ENCODE peak calls at places on chromosomes 11 and 22, in four cellular contexts. H is cardiac fibroblast; V is RWPE2; O is activated T-cell treated with anti-CD3 and anti-CD28 coated beads, Interleukin-2, amount 50 U/mL, for 72 hours. R is an unnamed sample.

GRCh38 chr11:83194284-83195175 is 1.0 kb downstream of the ANKRD42 start:
- DNase-seq in H (peak), V (peak), O (peak), R (peak)

GRCh38 chr11:78310500-78310909 is 107.1 kb downstream of the GAB2 start:
- DNase-seq in H (peak), V (no peak), O (no peak), R (peak)

GRCh38 chr11:10457901-10458300 is 2.8 kb downstream of the AMPD3 start:
- DNase-seq in H (no peak), V (no peak), O (no peak), R (no peak)

GRCh38 chr22:45977551-45978274 is 751 bp upstream of the WNT7B start:
- DNase-seq in H (no peak), V (no peak), O (no peak), R (no peak)

GRCh38 chr11:29333993-29334780 is 682.6 kb downstream of the KCNA4 start:
- DNase-seq in H (peak), V (no peak), O (no peak), R (peak)

GRCh38 chr11:8956860-8957259 is 7.4 kb downstream of the TMEM9B start:
- DNase-seq in H (no peak), V (no peak), O (peak), R (no peak)

GRCh38 chr22:27699676-27700075 is 101.9 kb downstream of the MN1 start:
- DNase-seq in H (no peak), V (no peak), O (no peak), R (no peak)

GRCh38 chr11:36186340-36186739 is 102.9 kb downstream of the COMMD9 start:
- DNase-seq in H (peak), V (no peak), O (no peak), R (peak)

GRCh38 chr11:16997624-16998023 is 16.6 kb downstream of the PLEKHA7 start:
- DNase-seq in H (no peak), V (no peak), O (no peak), R (no peak)

GRCh38 chr11:19632435-19632834 is 80.2 kb upstream of the NAV2 start:
- DNase-seq in H (peak), V (no peak), O (no peak), R (no peak)

GRCh38 chr11:105609832-105610781 is at the start of gene GRIA4:
- DNase-seq in H (peak), V (no peak), O (peak), R (peak)

GRCh38 chr22:35837328-35837727 is 119.7 kb downstream of the APOL5 start:
- DNase-seq in H (peak), V (no peak), O (no peak), R (no peak)